ENCODE peak calls at places on chromosomes 5 and 9, in six cellular contexts. One of them, this sample, is unnamed.

GRCh38 chr9:127537792-127538191 is 74.3 kb upstream of the STXBP1 start:
- DNase-seq in IMR-90: no peak
- DNase-seq in HepG2: no peak
- DNase-seq in HCT116: no peak
- DNase-seq in H1: no peak
- DNase-seq in GM12878: no peak
- DNase-seq in this sample: no peak

GRCh38 chr5:177511181-177511580 is 1.6 kb upstream of the DOK3 start:
- DNase-seq in HCT116: no peak
- DNase-seq in H1: no peak
- DNase-seq in GM12878: no peak
- DNase-seq in IMR-90: no peak
- DNase-seq in HepG2: no peak
- DNase-seq in this sample: no peak

GRCh38 chr5:124341066-124341943 is 405.1 kb downstream of the ZNF608 start:
- DNase-seq in H1: no peak
- DNase-seq in HCT116: no peak
- DNase-seq in HepG2: no peak
- DNase-seq in IMR-90: no peak
- DNase-seq in GM12878: no peak
- DNase-seq in this sample: no peak

GRCh38 chr5:65809817-65810531 is 88.0 kb downstream of the NLN start:
- DNase-seq in IMR-90: peak
- DNase-seq in HepG2: no peak
- DNase-seq in GM12878: no peak
- DNase-seq in H1: no peak
- DNase-seq in HCT116: no peak
- DNase-seq in this sample: peak

GRCh38 chr9:18756712-18757125 is 276.3 kb downstream of the SAXO1 start:
- DNase-seq in HepG2: peak
- DNase-seq in HCT116: no peak
- DNase-seq in GM12878: peak
- DNase-seq in H1: no peak
- DNase-seq in IMR-90: no peak
- DNase-seq in this sample: no peak

GRCh38 chr9:133109931-133110650 is 10.9 kb downstream of the RALGDS start:
- DNase-seq in HCT116: no peak
- DNase-seq in GM12878: no peak
- DNase-seq in H1: no peak
- DNase-seq in IMR-90: no peak
- DNase-seq in HepG2: no peak
- DNase-seq in this sample: no peak

GRCh38 chr5:167565555-167565954 is 725.9 kb upstream of the WWC1 start:
- DNase-seq in HepG2: no peak
- DNase-seq in H1: no peak
- DNase-seq in IMR-90: peak
- DNase-seq in HCT116: no peak
- DNase-seq in GM12878: no peak
- DNase-seq in this sample: peak

GRCh38 chr5:55324815-55325418 is 17.1 kb downstream of the MTREX start:
- DNase-seq in GM12878: no peak
- DNase-seq in H1: no peak
- DNase-seq in HepG2: peak
- DNase-seq in HCT116: peak
- DNase-seq in IMR-90: peak
- DNase-seq in this sample: peak

GRCh38 chr5:145484195-145484594 is 350.9 kb downstream of the PRELID2 start:
- DNase-seq in HCT116: peak
- DNase-seq in H1: no peak
- DNase-seq in IMR-90: peak
- DNase-seq in HepG2: no peak
- DNase-seq in GM12878: no peak
- DNase-seq in this sample: peak

GRCh38 chr5:74864823-74865222 is 1.4 kb downstream of the FAM169A start:
- DNase-seq in GM12878: no peak
- DNase-seq in HepG2: peak
- DNase-seq in HCT116: no peak
- DNase-seq in IMR-90: no peak
- DNase-seq in H1: no peak
- DNase-seq in this sample: no peak

GRCh38 chr9:89732952-89733349 is 128.1 kb downstream of the GADD45G start:
- DNase-seq in GM12878: no peak
- DNase-seq in H1: no peak
- DNase-seq in HepG2: no peak
- DNase-seq in HCT116: no peak
- DNase-seq in IMR-90: no peak
- DNase-seq in this sample: no peak

GRCh38 chr9:89730715-89731114 is 125.9 kb downstream of the GADD45G start:
- DNase-seq in GM12878: no peak
- DNase-seq in HCT116: no peak
- DNase-seq in H1: no peak
- DNase-seq in IMR-90: no peak
- DNase-seq in HepG2: peak
- DNase-seq in this sample: no peak

GRCh38 chr9:89731262-89731980 is 126.6 kb downstream of the GADD45G start:
- DNase-seq in H1: no peak
- DNase-seq in HepG2: no peak
- DNase-seq in IMR-90: no peak
- DNase-seq in HCT116: no peak
- DNase-seq in GM12878: no peak
- DNase-seq in this sample: no peak

GRCh38 chr9:89734561-89734960 is 129.7 kb downstream of the GADD45G start:
- DNase-seq in H1: no peak
- DNase-seq in IMR-90: no peak
- DNase-seq in HCT116: no peak
- DNase-seq in HepG2: no peak
- DNase-seq in GM12878: no peak
- DNase-seq in this sample: no peak

GRCh38 chr9:89732295-89732951 is 127.6 kb downstream of the GADD45G start:
- DNase-seq in HCT116: no peak
- DNase-seq in HepG2: no peak
- DNase-seq in IMR-90: no peak
- DNase-seq in GM12878: no peak
- DNase-seq in H1: no peak
- DNase-seq in this sample: no peak
- H3K27ac ChIP-seq in HCT116: no peak
- H3K27ac ChIP-seq in HepG2: no peak
- H3K27ac ChIP-seq in IMR-90: no peak
- H3K27ac ChIP-seq in GM12878: no peak
- H3K27ac ChIP-seq in H1: no peak
- H3K27ac ChIP-seq in this sample: no peak

GRCh38 chr5:39928709-39929108 is 503.9 kb upstream of the DAB2 start:
- DNase-seq in GM12878: no peak
- DNase-seq in IMR-90: no peak
- DNase-seq in H1: no peak
- DNase-seq in HepG2: no peak
- DNase-seq in HCT116: no peak
- DNase-seq in this sample: no peak

GRCh38 chr5:39934830-39935229 is 510.1 kb upstream of the DAB2 start:
- DNase-seq in H1: no peak
- DNase-seq in HepG2: no peak
- DNase-seq in HCT116: no peak
- DNase-seq in IMR-90: no peak
- DNase-seq in GM12878: no peak
- DNase-seq in this sample: no peak

DNA sequence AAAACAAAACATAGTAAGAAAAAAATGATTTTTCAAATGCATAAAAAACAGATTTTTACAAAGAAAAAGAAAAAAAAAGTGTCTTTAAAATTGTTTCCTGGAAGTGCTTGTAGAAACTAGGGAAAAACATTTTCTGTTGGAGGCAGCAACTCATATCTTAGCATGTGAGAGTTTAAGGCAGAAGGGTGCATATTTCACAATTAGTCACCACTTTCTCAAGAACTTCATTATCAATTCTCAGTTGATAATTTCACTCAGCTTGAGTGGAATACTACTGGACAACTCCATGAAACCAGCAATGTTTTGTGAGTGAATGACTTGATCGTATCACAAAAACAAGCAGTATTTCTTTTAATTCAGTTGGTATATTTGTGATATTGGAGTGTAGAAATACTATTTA is 508.3 kb upstream of the DAB2 start:
- DNase-seq in H1: no peak
- DNase-seq in HCT116: no peak
- DNase-seq in IMR-90: no peak
- DNase-seq in HepG2: no peak
- DNase-seq in GM12878: no peak
- DNase-seq in this sample: no peak
- TF ChIP-seq CEBPB in H1: no peak
- TF ChIP-seq CEBPB in HCT116: no peak
- TF ChIP-seq CEBPB in IMR-90: no peak
- TF ChIP-seq CEBPB in HepG2: no peak
- TF ChIP-seq CEBPB in GM12878: no peak
- TF ChIP-seq CEBPB in this sample: no peak

DNA sequence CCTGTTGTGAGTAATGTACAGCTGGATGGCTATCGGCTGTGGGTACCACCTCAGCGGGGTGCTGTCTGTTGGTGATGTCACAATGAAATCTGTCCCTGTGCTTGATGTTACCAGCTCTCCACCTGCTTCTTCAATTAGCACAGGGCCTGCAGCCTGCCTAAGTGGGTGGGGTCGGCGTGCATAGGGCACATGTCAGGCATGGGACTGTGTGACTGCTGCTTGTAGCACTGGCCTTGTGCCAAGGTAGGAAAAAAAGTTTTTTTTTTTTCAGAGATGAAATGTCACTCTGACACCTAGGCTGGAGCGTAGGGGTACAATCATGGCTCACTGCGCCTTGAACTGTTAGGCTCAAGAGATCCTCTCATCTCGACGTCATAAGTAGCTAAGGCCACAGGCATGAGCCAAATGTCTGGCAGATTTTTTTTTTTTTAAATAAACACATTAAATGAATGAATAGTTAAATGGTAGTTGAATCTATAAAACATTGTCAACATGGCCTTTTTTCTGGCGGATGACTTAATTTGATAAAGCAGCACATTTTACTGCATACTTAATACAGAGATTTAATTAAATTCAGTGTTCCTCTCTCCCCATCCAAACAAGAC is 222.5 kb downstream of the NXNL2 start:
- DNase-seq in H1: no peak
- DNase-seq in HepG2: no peak
- DNase-seq in IMR-90: peak
- DNase-seq in GM12878: no peak
- DNase-seq in HCT116: no peak
- DNase-seq in this sample: no peak
- H3K27ac ChIP-seq in H1: no peak
- H3K27ac ChIP-seq in HepG2: no peak
- H3K27ac ChIP-seq in IMR-90: no peak
- H3K27ac ChIP-seq in GM12878: no peak
- H3K27ac ChIP-seq in HCT116: no peak
- H3K27ac ChIP-seq in this sample: peak

DNA sequence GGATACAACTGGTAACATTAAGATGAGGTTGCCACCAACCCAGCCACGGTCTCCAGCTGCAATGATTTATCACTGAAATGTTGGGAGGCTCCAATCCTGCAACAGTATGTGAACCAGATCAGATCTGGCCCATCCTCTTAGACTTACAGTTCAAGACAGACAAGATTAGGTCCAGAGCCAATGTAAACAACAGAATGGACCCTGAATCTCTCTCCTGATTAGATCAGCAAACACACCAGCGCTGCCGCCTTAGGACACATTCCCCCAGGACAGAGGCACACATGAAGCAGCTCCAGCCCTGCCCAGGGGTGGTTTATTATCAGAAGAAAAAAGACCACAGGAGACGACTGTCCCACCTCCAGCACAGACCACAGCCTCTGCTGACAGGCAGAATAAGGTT is 82.1 kb downstream of the SLIT3 start:
- DNase-seq in HepG2: peak
- DNase-seq in H1: no peak
- DNase-seq in HCT116: no peak
- DNase-seq in IMR-90: no peak
- DNase-seq in GM12878: no peak
- DNase-seq in this sample: peak
- TF ChIP-seq CEBPB in HepG2: no peak
- TF ChIP-seq CEBPB in H1: no peak
- TF ChIP-seq CEBPB in HCT116: no peak
- TF ChIP-seq CEBPB in IMR-90: no peak
- TF ChIP-seq CEBPB in GM12878: no peak
- TF ChIP-seq CEBPB in this sample: no peak

GRCh38 chr5:67774796-67775195 is 440.8 kb upstream of the PIK3R1 start:
- DNase-seq in HepG2: no peak
- DNase-seq in H1: no peak
- DNase-seq in HCT116: no peak
- DNase-seq in IMR-90: no peak
- DNase-seq in GM12878: no peak
- DNase-seq in this sample: no peak
- H3K27ac ChIP-seq in HepG2: peak
- H3K27ac ChIP-seq in H1: no peak
- H3K27ac ChIP-seq in HCT116: peak
- H3K27ac ChIP-seq in IMR-90: no peak
- H3K27ac ChIP-seq in GM12878: no peak
- H3K27ac ChIP-seq in this sample: no peak

GRCh38 chr9:110659891-110660541 is 8.6 kb upstream of the MUSK start:
- DNase-seq in HCT116: no peak
- DNase-seq in HepG2: no peak
- DNase-seq in GM12878: no peak
- DNase-seq in IMR-90: peak
- DNase-seq in H1: no peak
- DNase-seq in this sample: no peak
- TF ChIP-seq CEBPB in HCT116: no peak
- TF ChIP-seq CEBPB in HepG2: no peak
- TF ChIP-seq CEBPB in GM12878: no peak
- TF ChIP-seq CEBPB in IMR-90: no peak
- TF ChIP-seq CEBPB in H1: no peak
- TF ChIP-seq CEBPB in this sample: no peak

DNA sequence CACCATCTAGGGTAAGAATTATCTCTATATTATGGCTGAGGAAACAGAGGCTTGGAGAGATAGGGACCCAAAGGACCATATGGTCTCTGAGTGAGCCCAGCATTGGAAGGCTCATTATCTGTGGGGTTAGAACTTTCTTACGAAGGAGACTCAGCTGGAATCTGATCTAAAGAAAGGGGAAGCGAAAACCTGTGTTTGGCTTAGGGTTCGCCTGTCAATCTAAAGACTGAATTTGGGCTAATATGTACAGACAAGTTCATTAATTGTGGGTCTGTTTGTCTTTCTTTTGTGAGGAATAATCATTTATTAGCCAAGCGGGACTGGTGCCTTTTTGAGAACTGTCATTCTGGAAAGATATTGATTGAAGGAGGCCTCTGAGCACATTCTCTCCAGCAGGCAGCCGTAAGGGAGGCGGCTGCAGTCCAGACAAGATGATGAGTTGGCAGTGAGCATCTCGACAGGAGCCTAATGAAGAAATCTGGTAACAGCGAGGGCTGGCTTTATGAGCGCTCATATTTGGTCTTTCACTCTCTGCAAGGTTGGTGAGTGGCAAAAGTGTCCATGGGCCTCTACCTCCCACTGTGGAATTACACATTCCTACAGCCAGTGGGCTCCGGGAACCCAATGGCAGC is 104.2 kb upstream of the GPR151 start:
- DNase-seq in HepG2: no peak
- DNase-seq in HCT116: no peak
- DNase-seq in IMR-90: no peak
- DNase-seq in H1: no peak
- DNase-seq in GM12878: no peak
- DNase-seq in this sample: no peak
- H3K27ac ChIP-seq in HepG2: no peak
- H3K27ac ChIP-seq in HCT116: no peak
- H3K27ac ChIP-seq in IMR-90: no peak
- H3K27ac ChIP-seq in H1: no peak
- H3K27ac ChIP-seq in GM12878: no peak
- H3K27ac ChIP-seq in this sample: no peak